ENCODE peak calls at places on chromosomes 2 and 18, in six cellular contexts. R is stimulated activated CD4-positive, alpha-beta T cell treated with anti-CD3 and anti-CD28 coated beads, Interleukin-2, amount 100 ng/mL, for 48 hours; J is substantia nigra; P is progenitor cell of endocrine pancreas; K is Right ventricle myocardium superior; S is T-helper 9 cell. T is an unnamed sample.

GRCh38 chr2:219124379-219125110 is 36.1 kb downstream of the NHEJ1 start:
- DNase-seq in R (no peak), J (no peak), P (no peak), K (no peak), S (no peak), T (no peak)

GRCh38 chr2:62443886-62444285 is 62.1 kb downstream of the TMEM17 start:
- DNase-seq in R (no peak), J (no peak), P (no peak), K (no peak), S (no peak), T (no peak)

GRCh38 chr2:232331071-232331470 is 47.5 kb upstream of the ALPP start:
- DNase-seq in R (no peak), J (no peak), P (no peak), K (peak; percentile 82), S (no peak), T (no peak)

GRCh38 chr18:26103579-26103978 is 13.2 kb upstream of the SS18 start:
- DNase-seq in R (peak; percentile 44), J (no peak), P (no peak), K (no peak), S (no peak), T (peak; percentile 19)

GRCh38 chr2:102321954-102322719 is 10.8 kb downstream of the IL1RL1 start:
- DNase-seq in R (no peak), J (no peak), P (no peak), K (no peak), S (no peak), T (no peak)

GRCh38 chr2:204664708-204665121 is 119.4 kb downstream of the PARD3B start:
- DNase-seq in R (no peak), J (no peak), P (no peak), K (no peak), S (no peak), T (no peak)

GRCh38 chr18:8685141-8685913 is 20.0 kb upstream of the MTCL1 start:
- DNase-seq in R (no peak), J (no peak), P (no peak), K (no peak), S (no peak), T (no peak)

GRCh38 chr2:60353863-60354262 is 199.6 kb downstream of the BCL11A start:
- DNase-seq in R (no peak), J (no peak), P (no peak), K (no peak), S (no peak), T (no peak)

GRCh38 chr18:55401638-55402191 is 186.3 kb downstream of the TCF4 start:
- DNase-seq in R (no peak), J (no peak), P (peak; percentile 14), K (no peak), S (no peak), T (no peak)

GRCh38 chr18:468841-469796 is 31.4 kb downstream of the COLEC12 start:
- DNase-seq in R (no peak), J (no peak), P (no peak), K (no peak), S (no peak), T (no peak)